ENCODE peak calls at places on chromosome 16, in ten cellular contexts. One of them, this sample, is unnamed.

GRCh38 chr16:86570542-86571196 is 4.0 kb downstream of the FOXC2 start:
- DNase-seq in stimulated activated CD4-positive, alpha-beta T cell treated with anti-CD3 and anti-CD28 coated beads, TNF-alpha, amount 100 ng/mL, for 48 hours: no peak
- DNase-seq in heart left ventricle: no peak
- DNase-seq in body of pancreas: no peak
- DNase-seq in mucosa of gallbladder: no peak
- DNase-seq in AML-193: no peak
- DNase-seq in GM23248: no peak
- DNase-seq in amniotic epithelial cell: peak
- DNase-seq in coronary artery: no peak
- DNase-seq in activated CD4-positive, alpha-beta T cell treated with anti-CD3 and anti-CD28 coated beads, Interleukin-2, amount 50 U/mL, for 1 hour: no peak
- DNase-seq in this sample: no peak

GRCh38 chr16:73068546-73069401 is 20.8 kb upstream of the ZFHX3 start:
- DNase-seq in stimulated activated CD4-positive, alpha-beta T cell treated with anti-CD3 and anti-CD28 coated beads, TNF-alpha, amount 100 ng/mL, for 48 hours: no peak
- DNase-seq in heart left ventricle: peak
- DNase-seq in body of pancreas: peak
- DNase-seq in mucosa of gallbladder: peak
- DNase-seq in AML-193: peak
- DNase-seq in GM23248: peak
- DNase-seq in amniotic epithelial cell: peak
- DNase-seq in coronary artery: peak
- DNase-seq in activated CD4-positive, alpha-beta T cell treated with anti-CD3 and anti-CD28 coated beads, Interleukin-2, amount 50 U/mL, for 1 hour: no peak
- DNase-seq in this sample: peak

GRCh38 chr16:49749816-49750215 is 106.1 kb downstream of the ZNF423 start:
- DNase-seq in stimulated activated CD4-positive, alpha-beta T cell treated with anti-CD3 and anti-CD28 coated beads, TNF-alpha, amount 100 ng/mL, for 48 hours: no peak
- DNase-seq in heart left ventricle: no peak
- DNase-seq in body of pancreas: no peak
- DNase-seq in mucosa of gallbladder: no peak
- DNase-seq in AML-193: no peak
- DNase-seq in GM23248: no peak
- DNase-seq in amniotic epithelial cell: no peak
- DNase-seq in coronary artery: no peak
- DNase-seq in activated CD4-positive, alpha-beta T cell treated with anti-CD3 and anti-CD28 coated beads, Interleukin-2, amount 50 U/mL, for 1 hour: no peak
- DNase-seq in this sample: no peak

GRCh38 chr16:88351521-88352101 is 31.1 kb upstream of the ZNF469 start:
- DNase-seq in stimulated activated CD4-positive, alpha-beta T cell treated with anti-CD3 and anti-CD28 coated beads, TNF-alpha, amount 100 ng/mL, for 48 hours: no peak
- DNase-seq in heart left ventricle: peak
- DNase-seq in body of pancreas: no peak
- DNase-seq in mucosa of gallbladder: no peak
- DNase-seq in AML-193: no peak
- DNase-seq in GM23248: no peak
- DNase-seq in amniotic epithelial cell: no peak
- DNase-seq in coronary artery: no peak
- DNase-seq in activated CD4-positive, alpha-beta T cell treated with anti-CD3 and anti-CD28 coated beads, Interleukin-2, amount 50 U/mL, for 1 hour: no peak
- DNase-seq in this sample: no peak

GRCh38 chr16:49608095-49608494 is 234.5 kb downstream of the C16orf78 start:
- DNase-seq in stimulated activated CD4-positive, alpha-beta T cell treated with anti-CD3 and anti-CD28 coated beads, TNF-alpha, amount 100 ng/mL, for 48 hours: no peak
- DNase-seq in heart left ventricle: no peak
- DNase-seq in body of pancreas: no peak
- DNase-seq in mucosa of gallbladder: no peak
- DNase-seq in AML-193: no peak
- DNase-seq in GM23248: no peak
- DNase-seq in amniotic epithelial cell: no peak
- DNase-seq in coronary artery: peak
- DNase-seq in activated CD4-positive, alpha-beta T cell treated with anti-CD3 and anti-CD28 coated beads, Interleukin-2, amount 50 U/mL, for 1 hour: no peak
- DNase-seq in this sample: no peak

GRCh38 chr16:27458196-27458728 is 56.3 kb downstream of the IL21R start:
- DNase-seq in stimulated activated CD4-positive, alpha-beta T cell treated with anti-CD3 and anti-CD28 coated beads, TNF-alpha, amount 100 ng/mL, for 48 hours: no peak
- DNase-seq in heart left ventricle: no peak
- DNase-seq in body of pancreas: no peak
- DNase-seq in mucosa of gallbladder: no peak
- DNase-seq in AML-193: no peak
- DNase-seq in GM23248: no peak
- DNase-seq in amniotic epithelial cell: no peak
- DNase-seq in coronary artery: no peak
- DNase-seq in activated CD4-positive, alpha-beta T cell treated with anti-CD3 and anti-CD28 coated beads, Interleukin-2, amount 50 U/mL, for 1 hour: no peak
- DNase-seq in this sample: no peak

GRCh38 chr16:28981517-28981916 is 3.3 kb upstream of the LAT start:
- DNase-seq in stimulated activated CD4-positive, alpha-beta T cell treated with anti-CD3 and anti-CD28 coated beads, TNF-alpha, amount 100 ng/mL, for 48 hours: no peak
- DNase-seq in heart left ventricle: no peak
- DNase-seq in body of pancreas: no peak
- DNase-seq in mucosa of gallbladder: no peak
- DNase-seq in AML-193: no peak
- DNase-seq in GM23248: peak
- DNase-seq in amniotic epithelial cell: no peak
- DNase-seq in coronary artery: no peak
- DNase-seq in activated CD4-positive, alpha-beta T cell treated with anti-CD3 and anti-CD28 coated beads, Interleukin-2, amount 50 U/mL, for 1 hour: peak
- DNase-seq in this sample: no peak

GRCh38 chr16:11117576-11118211 is 138.3 kb downstream of the SOCS1 start:
- DNase-seq in stimulated activated CD4-positive, alpha-beta T cell treated with anti-CD3 and anti-CD28 coated beads, TNF-alpha, amount 100 ng/mL, for 48 hours: no peak
- DNase-seq in heart left ventricle: no peak
- DNase-seq in body of pancreas: no peak
- DNase-seq in mucosa of gallbladder: no peak
- DNase-seq in AML-193: no peak
- DNase-seq in GM23248: no peak
- DNase-seq in amniotic epithelial cell: no peak
- DNase-seq in coronary artery: no peak
- DNase-seq in activated CD4-positive, alpha-beta T cell treated with anti-CD3 and anti-CD28 coated beads, Interleukin-2, amount 50 U/mL, for 1 hour: no peak
- DNase-seq in this sample: no peak

GRCh38 chr16:35339337-35339736 is 1879.9 kb downstream of the TP53TG3F start:
- DNase-seq in stimulated activated CD4-positive, alpha-beta T cell treated with anti-CD3 and anti-CD28 coated beads, TNF-alpha, amount 100 ng/mL, for 48 hours: no peak
- DNase-seq in heart left ventricle: no peak
- DNase-seq in body of pancreas: no peak
- DNase-seq in mucosa of gallbladder: no peak
- DNase-seq in AML-193: no peak
- DNase-seq in GM23248: peak
- DNase-seq in amniotic epithelial cell: peak
- DNase-seq in coronary artery: no peak
- DNase-seq in activated CD4-positive, alpha-beta T cell treated with anti-CD3 and anti-CD28 coated beads, Interleukin-2, amount 50 U/mL, for 1 hour: no peak
- DNase-seq in this sample: no peak